ENCODE peak calls at places on chromosome 16, in five cellular contexts. One of them, this sample, is unnamed.

GRCh38 chr16:24141466-24141865 is 114.7 kb upstream of the CACNG3 start:
- DNase-seq in suprapubic skin: no peak
- DNase-seq in stomach: no peak
- DNase-seq in transverse colon: no peak
- DNase-seq in sigmoid colon: no peak
- DNase-seq in this sample: no peak

GRCh38 chr16:52871481-52871880 is 181.2 kb downstream of the CHD9NB start:
- DNase-seq in suprapubic skin: no peak
- DNase-seq in stomach: no peak
- DNase-seq in transverse colon: no peak
- DNase-seq in sigmoid colon: no peak
- DNase-seq in this sample: no peak

GRCh38 chr16:22346463-22346862 is 28.0 kb downstream of the CDR2 start:
- DNase-seq in suprapubic skin: no peak
- DNase-seq in stomach: no peak
- DNase-seq in transverse colon: no peak
- DNase-seq in sigmoid colon: no peak
- DNase-seq in this sample: no peak

GRCh38 chr16:77501260-77501659 is 66.4 kb upstream of the ADAMTS18 start:
- DNase-seq in suprapubic skin: no peak
- DNase-seq in stomach: no peak
- DNase-seq in transverse colon: no peak
- DNase-seq in sigmoid colon: no peak
- DNase-seq in this sample: no peak

GRCh38 chr16:27685802-27686201 is 135.9 kb downstream of the KATNIP start:
- DNase-seq in suprapubic skin: no peak
- DNase-seq in stomach: no peak
- DNase-seq in transverse colon: peak
- DNase-seq in sigmoid colon: no peak
- DNase-seq in this sample: no peak

GRCh38 chr16:57785385-57785784 is 16.9 kb downstream of the KIFC3 start:
- DNase-seq in suprapubic skin: no peak
- DNase-seq in stomach: no peak
- DNase-seq in transverse colon: no peak
- DNase-seq in sigmoid colon: no peak
- DNase-seq in this sample: no peak

GRCh38 chr16:25014500-25015147 is 545 bp downstream of the ARHGAP17 start:
- DNase-seq in suprapubic skin: peak
- DNase-seq in stomach: peak
- DNase-seq in transverse colon: peak
- DNase-seq in sigmoid colon: peak
- DNase-seq in this sample: peak

GRCh38 chr16:1492082-1492922 is 858 bp upstream of the TELO2 start:
- DNase-seq in suprapubic skin: no peak
- DNase-seq in stomach: no peak
- DNase-seq in transverse colon: no peak
- DNase-seq in sigmoid colon: no peak
- DNase-seq in this sample: no peak

GRCh38 chr16:7511549-7512260 is 179.1 kb downstream of the RBFOX1 start:
- DNase-seq in suprapubic skin: no peak
- DNase-seq in stomach: no peak
- DNase-seq in transverse colon: no peak
- DNase-seq in sigmoid colon: no peak
- DNase-seq in this sample: no peak

GRCh38 chr16:11207646-11208045 is 48.4 kb downstream of the SOCS1 start:
- DNase-seq in suprapubic skin: no peak
- DNase-seq in stomach: no peak
- DNase-seq in transverse colon: no peak
- DNase-seq in sigmoid colon: no peak
- DNase-seq in this sample: no peak

GRCh38 chr16:20023190-20023589 is 50.5 kb downstream of the GPR139 start:
- DNase-seq in suprapubic skin: no peak
- DNase-seq in stomach: no peak
- DNase-seq in transverse colon: no peak
- DNase-seq in sigmoid colon: no peak
- DNase-seq in this sample: no peak

GRCh38 chr16:53282975-53283946 is 151.0 kb upstream of the RBL2 start:
- DNase-seq in suprapubic skin: no peak
- DNase-seq in stomach: no peak
- DNase-seq in transverse colon: no peak
- DNase-seq in sigmoid colon: no peak
- DNase-seq in this sample: no peak

GRCh38 chr16:1414532-1415265 is at the start of gene UNKL:
- DNase-seq in suprapubic skin: no peak
- DNase-seq in stomach: peak
- DNase-seq in transverse colon: peak
- DNase-seq in sigmoid colon: peak
- DNase-seq in this sample: peak

GRCh38 chr16:56068314-56068713 is 123.0 kb upstream of the GNAO1 start:
- DNase-seq in suprapubic skin: no peak
- DNase-seq in stomach: no peak
- DNase-seq in transverse colon: no peak
- DNase-seq in sigmoid colon: no peak
- DNase-seq in this sample: no peak

GRCh38 chr16:4260360-4260759 is 12.5 kb downstream of the TFAP4 start:
- DNase-seq in suprapubic skin: no peak
- DNase-seq in stomach: peak
- DNase-seq in transverse colon: peak
- DNase-seq in sigmoid colon: no peak
- DNase-seq in this sample: peak

GRCh38 chr16:12228607-12229499 is 252.3 kb downstream of the SNX29 start:
- DNase-seq in suprapubic skin: no peak
- DNase-seq in stomach: no peak
- DNase-seq in transverse colon: peak
- DNase-seq in sigmoid colon: no peak
- DNase-seq in this sample: no peak

GRCh38 chr16:81601008-81601428 is 156.4 kb downstream of the CMIP start:
- DNase-seq in suprapubic skin: no peak
- DNase-seq in stomach: no peak
- DNase-seq in transverse colon: no peak
- DNase-seq in sigmoid colon: no peak
- DNase-seq in this sample: no peak

GRCh38 chr16:17354121-17354750 is 116.5 kb downstream of the XYLT1 start:
- DNase-seq in suprapubic skin: no peak
- DNase-seq in stomach: no peak
- DNase-seq in transverse colon: no peak
- DNase-seq in sigmoid colon: no peak
- DNase-seq in this sample: no peak

GRCh38 chr16:53545433-53545832 is 42.4 kb upstream of the AKTIP start:
- DNase-seq in suprapubic skin: no peak
- DNase-seq in stomach: no peak
- DNase-seq in transverse colon: no peak
- DNase-seq in sigmoid colon: no peak
- DNase-seq in this sample: no peak

GRCh38 chr16:67885976-67886375 is 1.3 kb downstream of the NRN1L start:
- DNase-seq in suprapubic skin: no peak
- DNase-seq in stomach: no peak
- DNase-seq in transverse colon: no peak
- DNase-seq in sigmoid colon: no peak
- DNase-seq in this sample: no peak

GRCh38 chr16:11175850-11176341 is 80.1 kb downstream of the SOCS1 start:
- DNase-seq in suprapubic skin: no peak
- DNase-seq in stomach: no peak
- DNase-seq in transverse colon: no peak
- DNase-seq in sigmoid colon: no peak
- DNase-seq in this sample: no peak

GRCh38 chr16:19330801-19331484 is 45.4 kb downstream of the CLEC19A start:
- DNase-seq in suprapubic skin: no peak
- DNase-seq in stomach: peak
- DNase-seq in transverse colon: no peak
- DNase-seq in sigmoid colon: no peak
- DNase-seq in this sample: no peak

GRCh38 chr16:65384441-65384840 is 262.6 kb upstream of the CDH11 start:
- DNase-seq in suprapubic skin: no peak
- DNase-seq in stomach: no peak
- DNase-seq in transverse colon: no peak
- DNase-seq in sigmoid colon: no peak
- DNase-seq in this sample: no peak

GRCh38 chr16:2783581-2784375 is 3.6 kb downstream of the PRSS33 start:
- DNase-seq in suprapubic skin: peak
- DNase-seq in stomach: no peak
- DNase-seq in transverse colon: no peak
- DNase-seq in sigmoid colon: peak
- DNase-seq in this sample: no peak
- TF ChIP-seq EP300 in suprapubic skin: no peak
- TF ChIP-seq EP300 in stomach: no peak
- TF ChIP-seq EP300 in transverse colon: no peak
- TF ChIP-seq EP300 in sigmoid colon: no peak
- TF ChIP-seq EP300 in this sample: no peak

DNA sequence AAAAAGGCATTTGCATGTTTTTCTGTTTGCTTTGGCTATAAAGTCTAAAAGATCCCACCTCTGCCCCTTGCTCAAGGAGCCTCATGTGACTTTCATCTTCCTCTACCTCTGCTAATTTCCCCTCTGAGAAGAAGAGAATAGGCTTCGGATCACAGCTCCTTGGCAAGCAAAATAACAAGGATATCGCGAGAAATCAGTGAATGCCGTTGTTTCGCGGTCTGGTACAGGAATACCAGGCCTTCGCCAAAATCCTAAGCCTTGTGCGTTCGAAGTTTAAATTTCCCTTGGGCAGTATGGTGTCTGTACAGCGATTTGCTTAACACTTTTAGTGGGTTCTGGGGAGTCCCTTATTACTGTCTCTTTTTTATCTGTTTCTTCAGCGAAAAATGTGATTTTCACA is 142.2 kb downstream of the IRF8 start:
- DNase-seq in suprapubic skin: no peak
- DNase-seq in stomach: no peak
- DNase-seq in transverse colon: no peak
- DNase-seq in sigmoid colon: no peak
- DNase-seq in this sample: no peak
- TF ChIP-seq POLR2AphosphoS5 in suprapubic skin: no peak
- TF ChIP-seq POLR2AphosphoS5 in stomach: no peak
- TF ChIP-seq POLR2AphosphoS5 in transverse colon: no peak
- TF ChIP-seq POLR2AphosphoS5 in sigmoid colon: no peak
- TF ChIP-seq POLR2AphosphoS5 in this sample: no peak

GRCh38 chr16:48123104-48123788 is 32.5 kb downstream of the ABCC12 start:
- DNase-seq in suprapubic skin: no peak
- DNase-seq in stomach: no peak
- DNase-seq in transverse colon: no peak
- DNase-seq in sigmoid colon: no peak
- DNase-seq in this sample: no peak
- TF ChIP-seq EP300 in suprapubic skin: no peak
- TF ChIP-seq EP300 in stomach: no peak
- TF ChIP-seq EP300 in transverse colon: no peak
- TF ChIP-seq EP300 in sigmoid colon: no peak
- TF ChIP-seq EP300 in this sample: no peak

DNA sequence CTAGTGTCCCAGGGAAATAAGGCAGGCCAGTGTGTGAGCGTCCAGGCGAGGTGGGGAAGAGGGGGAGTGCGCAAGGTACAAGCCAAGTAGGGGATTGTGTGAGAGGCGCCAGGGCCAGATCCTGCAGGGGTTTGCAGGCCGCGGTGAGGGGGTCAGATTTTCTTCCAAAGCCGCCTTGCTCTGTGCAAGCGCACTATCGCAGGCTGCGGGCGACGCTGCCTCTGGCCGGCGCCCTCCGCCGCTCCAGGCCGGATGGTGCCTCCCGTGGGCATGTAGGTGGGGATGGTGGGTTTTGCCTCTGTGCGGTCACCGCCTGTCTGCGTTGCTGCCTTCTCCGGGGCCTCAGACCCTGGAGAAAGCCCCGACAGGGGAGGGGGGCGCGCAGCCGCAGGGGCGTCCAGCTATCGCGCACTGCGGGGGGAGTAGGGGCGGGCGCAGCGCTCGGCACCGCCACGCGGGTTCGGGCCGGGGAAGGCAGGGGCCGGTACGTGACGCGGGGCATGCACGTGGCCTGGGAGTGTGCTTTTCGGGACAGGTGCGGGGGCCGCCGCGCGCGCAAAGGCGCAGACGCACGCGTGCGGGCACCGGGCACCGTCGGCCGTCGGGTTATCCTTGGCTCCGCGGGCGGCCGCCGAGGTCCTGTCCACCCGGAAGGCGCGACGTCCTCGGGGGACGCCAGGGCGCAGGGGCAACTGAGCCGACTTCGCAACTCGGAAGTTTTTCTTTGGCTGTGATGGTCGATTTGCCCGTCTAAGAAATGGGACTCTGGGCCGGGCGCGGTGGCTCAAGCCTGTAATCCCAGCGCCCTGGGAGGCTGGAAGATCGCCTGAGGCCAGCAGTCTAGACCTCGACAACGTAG is 1.1 kb upstream of the HAPSTR1 start:
- DNase-seq in suprapubic skin: peak
- DNase-seq in stomach: peak
- DNase-seq in transverse colon: peak
- DNase-seq in sigmoid colon: peak
- DNase-seq in this sample: peak
- TF ChIP-seq POLR2AphosphoS5 in suprapubic skin: no peak
- TF ChIP-seq POLR2AphosphoS5 in stomach: no peak
- TF ChIP-seq POLR2AphosphoS5 in transverse colon: no peak
- TF ChIP-seq POLR2AphosphoS5 in sigmoid colon: peak
- TF ChIP-seq POLR2AphosphoS5 in this sample: no peak

GRCh38 chr16:69274699-69275235 is 36.4 kb upstream of the VPS4A start:
- DNase-seq in suprapubic skin: no peak
- DNase-seq in stomach: no peak
- DNase-seq in transverse colon: no peak
- DNase-seq in sigmoid colon: no peak
- DNase-seq in this sample: no peak

GRCh38 chr16:69270831-69271230 is 40.3 kb upstream of the VPS4A start:
- DNase-seq in suprapubic skin: no peak
- DNase-seq in stomach: no peak
- DNase-seq in transverse colon: no peak
- DNase-seq in sigmoid colon: no peak
- DNase-seq in this sample: no peak

GRCh38 chr16:69273009-69273408 is 38.1 kb upstream of the VPS4A start:
- DNase-seq in suprapubic skin: no peak
- DNase-seq in stomach: no peak
- DNase-seq in transverse colon: no peak
- DNase-seq in sigmoid colon: no peak
- DNase-seq in this sample: no peak

GRCh38 chr16:69276143-69277115 is 34.7 kb upstream of the VPS4A start:
- DNase-seq in suprapubic skin: no peak
- DNase-seq in stomach: no peak
- DNase-seq in transverse colon: peak
- DNase-seq in sigmoid colon: peak
- DNase-seq in this sample: peak
- TF ChIP-seq EP300 in suprapubic skin: no peak
- TF ChIP-seq EP300 in stomach: no peak
- TF ChIP-seq EP300 in transverse colon: no peak
- TF ChIP-seq EP300 in sigmoid colon: no peak
- TF ChIP-seq EP300 in this sample: no peak

DNA sequence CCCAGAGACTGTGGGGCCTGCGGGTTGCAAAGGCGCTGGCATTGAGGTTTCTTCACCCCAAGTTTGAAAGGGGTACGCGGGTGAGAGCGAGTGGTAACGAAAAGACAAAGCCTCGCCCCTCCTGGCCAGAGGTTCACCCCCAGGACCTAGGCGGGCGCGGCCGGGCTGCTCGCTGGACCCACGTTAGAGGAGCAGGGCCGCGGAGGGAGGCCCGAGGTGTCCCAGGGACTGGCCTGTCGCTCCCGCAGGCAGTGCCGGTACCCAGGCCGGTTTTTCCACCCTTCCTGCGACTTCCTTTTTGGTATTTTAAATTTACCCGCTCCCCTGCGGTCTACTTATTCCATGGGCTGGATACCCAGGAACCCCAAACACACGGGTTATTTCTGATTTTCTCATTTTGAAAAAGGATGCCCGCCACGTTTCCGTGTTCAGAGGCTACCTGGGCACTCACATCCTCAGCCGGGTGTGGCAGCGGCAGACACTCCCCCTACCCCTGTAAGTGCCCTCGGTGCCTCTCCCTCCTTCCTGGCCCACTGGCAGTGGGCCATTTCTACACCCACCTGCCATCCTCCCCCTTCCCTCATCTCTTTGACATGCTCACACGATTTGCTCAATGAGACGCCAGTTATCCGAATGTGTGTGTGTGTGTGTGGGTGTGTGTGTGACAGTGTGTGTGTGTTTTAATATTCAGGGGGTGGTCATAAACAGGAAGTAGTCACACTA is 1.6 kb upstream of the FOXL1 start:
- DNase-seq in suprapubic skin: no peak
- DNase-seq in stomach: no peak
- DNase-seq in transverse colon: no peak
- DNase-seq in sigmoid colon: no peak
- DNase-seq in this sample: no peak
- TF ChIP-seq POLR2AphosphoS5 in suprapubic skin: no peak
- TF ChIP-seq POLR2AphosphoS5 in stomach: no peak
- TF ChIP-seq POLR2AphosphoS5 in transverse colon: no peak
- TF ChIP-seq POLR2AphosphoS5 in sigmoid colon: no peak
- TF ChIP-seq POLR2AphosphoS5 in this sample: no peak

This sample was measured in upper lobe of left lung.